ENCODE peak calls at places on chromosomes 11 and 22, in seven cellular contexts. R is mesenchymal stem cell, Y is IMR-90, F is mesendoderm, Q is neuronal stem cell, D is H1, K is trophoblast cell. V is an unnamed sample.

GRCh38 chr11:132158091-132158490 is 787.7 kb downstream of the NTM start:
- DNase-seq in R (peak; percentile 14), K (peak; percentile 11), D (peak; percentile 64), F (peak; percentile 82), Q (no peak), Y (peak; percentile 14), V (peak; percentile 71)

GRCh38 chr11:35856756-35857155 is 87.1 kb upstream of the LDLRAD3 start:
- DNase-seq in F (no peak), D (no peak), Y (no peak), R (no peak), Q (no peak), K (no peak), V (no peak)

GRCh38 chr22:28021116-28021997 is 102.3 kb upstream of the PITPNB start:
- DNase-seq in R (no peak), K (no peak), D (no peak), Y (no peak), Q (no peak), F (no peak), V (no peak)

GRCh38 chr11:100715163-100715792 is 28.2 kb downstream of the ARHGAP42 start:
- DNase-seq in Q (no peak), R (no peak), D (no peak), Y (no peak), K (no peak), F (no peak), V (no peak)

GRCh38 chr11:77211040-77211451 is 83.0 kb downstream of the MYO7A start:
- DNase-seq in K (no peak), Y (no peak), D (no peak), F (no peak), R (no peak), Q (no peak), V (no peak)

GRCh38 chr11:92594251-92594650 is 369.6 kb downstream of the FAT3 start:
- DNase-seq in R (no peak), Y (no peak), F (no peak), D (no peak), K (no peak), Q (no peak), V (no peak)

GRCh38 chr11:67504950-67505561 is at the start of gene PITPNM1:
- DNase-seq in D (peak; percentile 88), K (peak; percentile 82), Y (peak; percentile 24), F (peak; percentile 80), Q (peak; percentile 66), R (peak; percentile 68), V (peak; percentile 76)

GRCh38 chr22:24681236-24681635 is 78.2 kb downstream of the GGT1 start:
- DNase-seq in R (no peak), F (no peak), K (no peak), D (no peak), Q (no peak), Y (peak; percentile 93), V (no peak)

GRCh38 chr11:73350908-73351636 is 25.1 kb upstream of the RELT start:
- DNase-seq in K (peak; percentile 87), Q (no peak), Y (peak; percentile 84), R (peak; percentile 85), D (peak; percentile 63), F (peak; percentile 56), V (peak; percentile 56)

GRCh38 chr22:41028841-41029240 is 63.6 kb upstream of the EP300 start:
- DNase-seq in D (no peak), Q (no peak), K (peak; percentile 98), R (peak; percentile 97), F (no peak), Y (peak; percentile 94), V (no peak)

GRCh38 chr11:2885676-2886081 is at the start of gene CDKN1C:
- DNase-seq in Y (peak; percentile 69), F (peak; percentile 85), K (peak; percentile 86), Q (peak; percentile 91), R (peak; percentile 88), D (peak; percentile 87), V (peak; percentile 92)

GRCh38 chr11:47352556-47352955 is at the start of gene MYBPC3:
- DNase-seq in K (no peak), D (no peak), Q (no peak), R (no peak), Y (no peak), F (no peak), V (no peak)

GRCh38 chr11:114264381-114264780 is 31.8 kb upstream of the NNMT start:
- DNase-seq in K (no peak), D (no peak), R (no peak), Q (no peak), F (no peak), Y (no peak), V (no peak)

GRCh38 chr11:76266269-76266668 is 60.0 kb upstream of the WNT11 start:
- DNase-seq in K (peak; percentile 89), D (no peak), Q (no peak), R (peak; percentile 83), F (no peak), Y (peak; percentile 79), V (no peak)

GRCh38 chr11:15770798-15771414 is 585.4 kb downstream of the SOX6 start:
- DNase-seq in Y (peak; percentile 52), F (peak; percentile 77), K (peak; percentile 33), D (peak; percentile 84), Q (peak; percentile 51), R (peak; percentile 41), V (peak; percentile 68)

GRCh38 chr11:22042081-22042480 is 150.8 kb upstream of the ANO5 start:
- DNase-seq in Y (no peak), D (no peak), Q (no peak), R (no peak), F (no peak), K (no peak), V (no peak)

GRCh38 chr11:22041039-22041438 is 151.8 kb upstream of the ANO5 start:
- DNase-seq in R (no peak), Y (no peak), D (no peak), Q (no peak), K (no peak), F (no peak), V (no peak)

GRCh38 chr11:22031791-22032190 is 161.1 kb upstream of the ANO5 start:
- DNase-seq in R (no peak), D (no peak), K (no peak), Y (no peak), F (no peak), Q (no peak), V (no peak)

GRCh38 chr11:22037505-22037904 is 155.4 kb upstream of the ANO5 start:
- DNase-seq in R (no peak), Q (no peak), K (no peak), Y (no peak), D (no peak), F (peak; percentile 56), V (peak; percentile 27)
- H3K18ac ChIP-seq in R (no peak overlapping the region), Q (no peak overlapping the region), K (no peak overlapping the region), Y (no peak overlapping the region), D (no peak overlapping the region), F (no peak overlapping the region), V (no peak overlapping the region)

GRCh38 chr11:57511741-57512430 is 3.6 kb downstream of the SLC43A1 start:
- DNase-seq in K (no peak), R (no peak), Y (no peak), Q (no peak), F (no peak), D (no peak), V (no peak)

GRCh38 chr11:57506522-57506921 is 9.0 kb downstream of the SLC43A1 start:
- DNase-seq in D (no peak), F (no peak), K (no peak), R (no peak), Y (no peak), Q (no peak), V (no peak)

GRCh38 chr11:57512646-57513445 is 2.7 kb downstream of the SLC43A1 start:
- DNase-seq in K (no peak), Q (no peak), R (no peak), F (no peak), Y (no peak), D (no peak), V (no peak)

GRCh38 chr11:57504511-57504910 is 11.0 kb downstream of the SLC43A1 start:
- DNase-seq in R (no peak), K (no peak), Y (no peak), F (no peak), D (no peak), Q (no peak), V (no peak)

DNA sequence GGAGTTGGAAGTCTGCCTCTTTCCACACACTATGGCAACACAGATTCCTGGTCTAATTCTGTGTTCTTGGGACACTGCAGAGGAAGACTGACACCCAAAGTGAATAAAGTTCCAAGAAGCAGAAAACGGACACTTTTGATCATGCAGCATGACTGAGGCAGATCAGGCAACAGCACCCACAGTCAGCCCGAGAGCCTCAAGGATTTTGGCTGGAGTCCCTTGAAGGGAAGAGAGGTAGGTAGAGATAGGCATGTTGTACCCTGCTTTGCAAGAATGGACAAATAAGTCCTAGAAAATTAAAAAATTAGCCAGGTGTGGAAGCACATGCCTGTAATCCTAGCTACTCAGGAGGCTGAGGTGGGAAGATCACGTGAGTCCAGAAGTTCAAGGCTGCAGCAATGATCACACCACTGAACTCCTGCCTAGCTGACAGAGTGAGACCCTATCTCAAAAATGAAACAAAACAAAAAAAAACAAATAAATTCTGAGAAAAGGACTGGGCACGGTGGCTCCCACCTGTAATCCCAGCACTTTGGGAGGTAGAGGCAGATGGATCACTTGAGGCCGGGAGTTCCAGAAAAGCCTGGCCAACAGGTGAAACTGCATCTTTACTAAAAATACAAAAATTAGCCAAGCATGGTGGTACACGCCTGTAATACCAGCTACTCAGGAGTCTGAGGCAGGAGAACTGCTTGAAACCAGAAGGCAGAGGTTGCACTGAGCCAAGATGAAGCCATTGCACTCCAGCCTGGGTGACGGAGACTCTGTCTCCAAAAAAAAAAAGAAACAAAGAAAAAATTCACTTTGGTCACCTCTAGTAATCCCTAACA is 6.9 kb downstream of the SLC43A1 start:
- DNase-seq in D (no peak), Y (no peak), Q (no peak), F (no peak), R (no peak), K (no peak), V (no peak)
- H3K18ac ChIP-seq in D (no peak overlapping the region), Y (no peak overlapping the region), Q (no peak overlapping the region), F (no peak overlapping the region), R (no peak overlapping the region), K (no peak overlapping the region), V (no peak overlapping the region)

GRCh38 chr11:21264125-21264524 is 594.7 kb downstream of the NELL1 start:
- DNase-seq in R (no peak), Y (no peak), Q (no peak), D (no peak), K (peak; percentile 38), F (no peak), V (no peak)
- H3K18ac ChIP-seq in R (no peak overlapping the region), Y (no peak overlapping the region), Q (no peak overlapping the region), D (no peak overlapping the region), K (no peak overlapping the region), F (no peak overlapping the region), V (no peak overlapping the region)

GRCh38 chr22:49546811-49547585 is 280.7 kb downstream of the BRD1 start:
- DNase-seq in Y (no peak), F (no peak), R (no peak), K (no peak), D (no peak), Q (no peak), V (no peak)

GRCh38 chr22:49548356-49549202 is 279.1 kb downstream of the BRD1 start:
- DNase-seq in Y (no peak), Q (no peak), R (no peak), D (peak; percentile 76), K (peak; percentile 26), F (peak; percentile 62), V (peak; percentile 71)

GRCh38 chr22:49549851-49550430 is 277.7 kb downstream of the BRD1 start:
- DNase-seq in Q (no peak), Y (no peak), D (no peak), R (no peak), F (no peak), K (no peak), V (no peak)

GRCh38 chr22:49549256-49549655 is 278.4 kb downstream of the BRD1 start:
- DNase-seq in Y (no peak), K (no peak), Q (no peak), F (no peak), D (no peak), R (no peak), V (no peak)

GRCh38 chr22:49547751-49548239 is 279.9 kb downstream of the BRD1 start:
- DNase-seq in K (no peak), F (no peak), Y (no peak), R (no peak), D (no peak), Q (no peak), V (no peak)
- H3K18ac ChIP-seq in K (no peak overlapping the region), F (no peak overlapping the region), Y (no peak overlapping the region), R (no peak overlapping the region), D (no peak overlapping the region), Q (peak overlapping the region; percentile 33), V (peak overlapping the region; percentile 44)